ENCODE peak calls at places on chromosomes 1 and 21, in four cellular contexts. Q, V, Y and I are unnamed samples.

GRCh38 chr21:39441502-39442475 is 3.8 kb downstream of the LCA5L start:
- DNase-seq in Y (no peak), Q (no peak), V (no peak), I (no peak)

GRCh38 chr1:8205771-8206170 is 112.1 kb upstream of the SLC45A1 start:
- DNase-seq in V (no peak), Y (no peak), Q (no peak), I (no peak)

GRCh38 chr1:6027591-6027990 is 18.1 kb upstream of the KCNAB2 start:
- DNase-seq in Y (no peak), V (no peak), Q (no peak), I (no peak)

GRCh38 chr1:3676581-3677410 is 24.5 kb downstream of the TP73 start:
- DNase-seq in Y (no peak), Q (no peak), V (no peak), I (no peak)

GRCh38 chr1:226666164-226666506 is 72.9 kb downstream of the ITPKB start:
- DNase-seq in Y (peak), V (no peak), Q (no peak), I (no peak)

GRCh38 chr1:65985393-65986066 is 192.8 kb downstream of the PDE4B start:
- DNase-seq in Y (no peak), Q (no peak), V (no peak), I (no peak)

GRCh38 chr1:67479146-67479891 is 49.1 kb upstream of the SERBP1 start:
- DNase-seq in Q (peak), V (peak), Y (peak), I (no peak)

GRCh38 chr1:921011-921837 is 2.5 kb upstream of the SAMD11 start:
- DNase-seq in Y (peak), V (no peak), Q (peak), I (no peak)

GRCh38 chr1:33378524-33378923 is 52.4 kb downstream of the PHC2 start:
- DNase-seq in V (no peak), Q (no peak), Y (no peak), I (no peak)

GRCh38 chr1:172135076-172135672 is 285.3 kb upstream of the C1orf105 start:
- DNase-seq in Y (no peak), Q (no peak), V (peak), I (no peak)

GRCh38 chr1:160821627-160822026 is 25.7 kb downstream of the LY9 start:
- DNase-seq in Y (no peak), Q (no peak), V (no peak), I (no peak)

GRCh38 chr1:66140072-66140471 is 347.4 kb downstream of the PDE4B start:
- DNase-seq in Y (no peak), V (no peak), Q (no peak), I (no peak)

GRCh38 chr1:42690477-42691156 is 8.4 kb downstream of the YBX1 start:
- DNase-seq in V (no peak), Q (no peak), Y (no peak), I (no peak)

GRCh38 chr1:213936571-213936970 is 51.2 kb upstream of the PROX1 start:
- DNase-seq in V (no peak), Q (no peak), Y (no peak), I (no peak)

GRCh38 chr1:218350909-218351616 is 5.9 kb downstream of the TGFB2 start:
- DNase-seq in V (no peak), Q (no peak), Y (no peak), I (no peak)

GRCh38 chr1:119084651-119085262 is 55.7 kb downstream of the WARS2 start:
- DNase-seq in Q (no peak), V (no peak), Y (no peak), I (no peak)

GRCh38 chr1:162626733-162627132 is 5.5 kb upstream of the DDR2 start:
- DNase-seq in Q (no peak), Y (no peak), V (no peak), I (no peak)
- H3K27ac ChIP-seq in Q (peak), Y (peak), V (peak), I (no peak)

GRCh38 chr21:42448683-42449082 is 45.0 kb downstream of the UBASH3A start:
- DNase-seq in V (no peak), Y (no peak), Q (no peak), I (no peak)
- H3K27ac ChIP-seq in V (no peak), Y (no peak), Q (no peak), I (no peak)

DNA sequence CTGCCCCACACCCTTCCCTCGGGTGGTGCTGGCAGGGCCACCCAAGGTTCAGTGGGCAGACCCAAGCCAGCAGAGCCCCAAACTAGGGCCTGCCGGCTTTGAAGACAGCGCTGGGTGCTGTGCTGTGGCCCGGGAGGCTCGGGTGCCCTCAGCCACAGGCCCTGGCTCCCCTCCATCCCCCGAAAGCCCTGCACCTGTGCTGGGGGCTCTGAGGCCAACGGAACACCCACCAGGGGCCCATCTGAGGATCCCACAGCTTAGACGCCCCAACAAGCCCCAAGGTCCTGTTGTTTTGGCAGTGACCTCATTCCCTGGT is 8.6 kb downstream of the ITGB2 start:
- DNase-seq in Q (no peak), Y (no peak), V (no peak), I (no peak)
- H3K27ac ChIP-seq in Q (no peak), Y (no peak), V (peak), I (peak)

GRCh38 chr21:45516671-45517151 is 25.5 kb downstream of the SLC19A1 start:
- DNase-seq in Y (peak), Q (no peak), V (no peak), I (no peak)
- H3K27ac ChIP-seq in Y (no peak), Q (no peak), V (no peak), I (no peak)

GRCh38 chr1:53368314-53369033 is 40.6 kb upstream of the LRP8 start:
- DNase-seq in Q (no peak), Y (peak), V (no peak), I (no peak)
- H3K27ac ChIP-seq in Q (no peak), Y (no peak), V (no peak), I (no peak)

DNA sequence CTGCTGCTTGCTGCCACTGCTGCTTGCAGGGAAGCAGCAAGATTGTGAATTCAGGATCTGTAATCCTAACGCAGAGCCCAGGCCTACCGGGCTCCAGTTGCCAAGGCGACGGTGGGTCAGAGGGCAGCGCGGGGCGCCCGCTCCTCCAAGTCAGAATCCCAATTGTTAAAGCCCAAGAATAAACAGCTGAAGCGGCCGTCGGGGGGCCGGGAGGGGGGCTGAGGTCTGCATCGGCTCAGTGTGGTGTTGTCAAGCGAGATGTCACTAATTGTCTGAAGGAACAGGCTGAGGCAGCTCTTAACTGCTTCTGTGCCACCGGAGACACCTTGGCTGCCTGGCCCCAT is 36.8 kb downstream of the AHDC1 start:
- DNase-seq in Y (no peak), Q (no peak), V (no peak), I (no peak)
- H3K27ac ChIP-seq in Y (no peak), Q (peak), V (peak), I (peak)

DNA sequence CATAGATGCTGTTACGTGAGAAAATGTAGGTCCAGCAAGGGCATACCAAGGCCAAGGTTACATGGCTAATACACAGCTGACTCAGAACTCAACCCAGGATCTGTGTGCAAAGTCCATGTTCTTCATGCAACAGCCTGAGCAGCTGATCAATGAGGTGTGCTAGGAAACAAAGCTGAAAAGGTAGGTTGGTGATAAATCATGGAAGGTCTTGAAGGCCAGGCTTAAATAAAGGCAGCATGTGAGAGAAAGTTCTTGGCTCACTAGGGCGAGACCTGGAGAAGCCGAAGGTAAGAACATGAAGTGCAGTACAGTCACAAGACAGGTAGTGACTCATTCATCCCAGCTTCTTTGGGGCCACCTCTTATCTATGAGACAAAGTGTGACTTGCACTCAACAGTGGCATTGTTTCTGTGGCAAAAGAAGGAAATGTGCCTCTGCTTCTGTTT is 33.4 kb downstream of the TLR5 start:
- DNase-seq in V (no peak), Q (no peak), Y (no peak), I (no peak)
- H3K27ac ChIP-seq in V (no peak), Q (no peak), Y (no peak), I (no peak)